ENCODE peak calls at places on chromosome 2, in four cellular contexts. C, V, S and X are unnamed samples.
A peak's percentile ranks its signal among the peaks of the same experiment; 100 is the strongest.

GRCh38 chr2:192068966-192069365 is 125.8 kb downstream of the TMEFF2 start:
- DNase-seq in C (no peak), V (no peak), S (no peak), X (no peak)

GRCh38 chr2:216074380-216074779 is 7.2 kb downstream of the PECR start:
- DNase-seq in C (no peak), V (no peak), S (no peak), X (no peak)

GRCh38 chr2:127365211-127365643 is 22.5 kb downstream of the MAP3K2 start:
- DNase-seq in C (no peak), V (peak; percentile 8), S (no peak), X (no peak)

GRCh38 chr2:101745711-101746694 is 48.5 kb downstream of the MAP4K4 start:
- DNase-seq in C (no peak), V (peak; percentile 87), S (no peak), X (no peak)

GRCh38 chr2:33275689-33276444 is 200.6 kb upstream of the RASGRP3 start:
- DNase-seq in C (no peak), V (peak; percentile 96), S (no peak), X (no peak)

GRCh38 chr2:21819475-21819874 is 695.7 kb downstream of the TDRD15 start:
- DNase-seq in C (no peak), V (peak; percentile 83), S (no peak), X (no peak)

GRCh38 chr2:219430633-219431615 is 3.7 kb upstream of the SPEG start:
- DNase-seq in C (no peak), V (peak; percentile 55), S (no peak), X (no peak)

GRCh38 chr2:170566138-170566537 is 149.0 kb upstream of the SP5 start:
- DNase-seq in C (no peak), V (no peak), S (no peak), X (no peak)

GRCh38 chr2:74250189-74250631 is 51.8 kb downstream of the MTHFD2 start:
- DNase-seq in C (peak; percentile 41), V (peak; percentile 40), S (peak; percentile 70), X (no peak)

GRCh38 chr2:171334946-171335345 is 98.8 kb downstream of the METTL8 start:
- DNase-seq in C (no peak), V (no peak), S (no peak), X (no peak)

GRCh38 chr2:53952519-53952918 is 18.3 kb downstream of the PSME4 start:
- DNase-seq in C (no peak), V (no peak), S (no peak), X (no peak)

GRCh38 chr2:15378148-15378908 is 182.8 kb downstream of the NBAS start:
- DNase-seq in C (no peak), V (no peak), S (no peak), X (no peak)

GRCh38 chr2:15662026-15662425 is 70.4 kb downstream of the DDX1 start:
- DNase-seq in C (no peak), V (no peak), S (no peak), X (no peak)

GRCh38 chr2:118635891-118636290 is 211.6 kb downstream of the EN1 start:
- DNase-seq in C (no peak), V (no peak), S (no peak), X (no peak)

GRCh38 chr2:39350658-39351057 is 86.4 kb downstream of the MAP4K3 start:
- DNase-seq in C (no peak), V (no peak), S (no peak), X (no peak)

GRCh38 chr2:180980185-180980942 is at the start of gene UBE2E3:
- DNase-seq in C (peak; percentile 66), V (peak; percentile 72), S (peak; percentile 91), X (peak; percentile 24)
- TF ChIP-seq POLR2A in C (peak; percentile 59), V (peak; percentile 44), S (peak; percentile 88), X (no peak)

DNA sequence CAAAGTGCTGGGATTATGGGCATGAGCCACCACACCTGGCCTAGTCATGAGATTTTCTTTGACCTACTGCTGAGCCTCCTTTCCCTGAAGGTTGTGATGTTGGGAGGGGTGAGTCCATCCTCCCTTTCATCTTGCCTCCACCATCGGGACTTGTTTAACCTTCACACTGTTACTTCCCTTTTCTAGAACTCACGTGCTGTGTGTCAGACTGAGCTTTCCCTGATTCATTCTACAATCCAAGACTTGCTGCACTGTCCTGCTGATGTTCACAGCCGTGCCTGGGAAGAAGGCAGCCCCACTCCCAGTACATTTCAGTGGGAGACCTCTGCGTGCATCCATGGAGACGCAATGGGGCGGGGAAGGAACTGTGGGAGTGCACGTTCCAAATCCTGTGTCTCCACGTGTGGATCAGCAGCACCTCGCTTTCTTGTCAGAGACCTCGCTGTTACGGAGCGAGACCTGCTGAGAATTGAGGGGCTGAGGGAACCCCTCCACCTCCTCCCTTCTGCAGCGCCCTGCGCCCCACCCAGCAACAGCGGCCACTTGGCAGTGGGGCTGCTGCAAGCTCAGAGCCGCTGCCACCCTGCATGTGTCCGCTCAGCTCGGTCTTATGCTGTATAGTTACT is 10.6 kb downstream of the OXER1 start:
- DNase-seq in C (no peak), V (no peak), S (no peak), X (no peak)
- H3K27ac ChIP-seq in C (peak overlapping the region; percentile 56), V (no peak overlapping the region), S (no peak overlapping the region), X (no peak overlapping the region)

GRCh38 chr2:2732331-2733119 is 401.4 kb upstream of the MYT1L start:
- DNase-seq in C (no peak), V (no peak), S (no peak), X (no peak)
- H3K9me3 ChIP-seq in C (no peaks in the 10 kb centered on the region), V (peaks cover 51% of the 10 kb centered on the region), S (no peaks in the 10 kb centered on the region), X (no peaks in the 10 kb centered on the region)

GRCh38 chr2:235908826-235909225 is 259.4 kb downstream of the GBX2 start:
- DNase-seq in C (no peak), V (no peak), S (no peak), X (no peak)

GRCh38 chr2:235909371-235909770 is 258.8 kb downstream of the GBX2 start:
- DNase-seq in C (no peak), V (no peak), S (no peak), X (no peak)

GRCh38 chr2:235910067-235910466 is 258.1 kb downstream of the GBX2 start:
- DNase-seq in C (no peak), V (no peak), S (no peak), X (no peak)

GRCh38 chr2:235911125-235911524 is 257.1 kb downstream of the GBX2 start:
- DNase-seq in C (no peak), V (no peak), S (no peak), X (no peak)

GRCh38 chr2:235911633-235912032 is 256.6 kb downstream of the GBX2 start:
- DNase-seq in C (no peak), V (no peak), S (no peak), X (no peak)
- TF ChIP-seq POLR2A in C (no peak), V (no peak), S (no peak), X (no peak)

GRCh38 chr2:112795720-112796119 is 11.4 kb upstream of the IL1A start:
- DNase-seq in C (no peak), V (no peak), S (no peak), X (no peak)
- H3K27ac ChIP-seq in C (no peak overlapping the region), V (no peak overlapping the region), S (no peak overlapping the region), X (peak overlapping the region; percentile 86)

DNA sequence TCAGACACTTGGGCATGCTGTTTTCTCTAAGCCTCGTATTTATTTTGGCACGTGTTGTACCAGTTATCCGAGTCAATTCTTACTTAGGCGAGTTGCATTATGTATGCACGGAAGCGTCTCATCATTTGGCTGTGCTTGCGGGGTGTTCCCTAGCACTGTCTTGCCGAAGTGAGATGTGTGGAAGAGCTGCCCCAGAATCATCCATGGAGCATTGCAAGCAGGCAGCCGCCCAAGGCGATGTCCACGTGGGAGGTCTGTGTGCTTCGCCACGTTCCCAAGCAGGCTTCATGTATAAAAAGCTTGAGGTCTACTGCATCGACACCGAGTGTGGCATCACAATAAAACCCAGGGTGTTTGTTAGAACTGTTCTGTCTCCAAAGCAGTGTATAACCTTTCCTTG is 849.8 kb downstream of the DCDC2C start:
- DNase-seq in C (no peak), V (no peak), S (no peak), X (no peak)
- H3K9me3 ChIP-seq in C (no peaks in the 10 kb centered on the region), V (peaks cover 18% of the 10 kb centered on the region), S (no peaks in the 10 kb centered on the region), X (no peaks in the 10 kb centered on the region)